ENCODE peak calls at places on chromosomes 6 and 20, in ten cellular contexts. S, J, A, V, L, W, Q, Z, R and F are unnamed samples.

GRCh38 chr6:57182017-57182432 is 9.9 kb downstream of the BAG2 start:
- DNase-seq in S (peak; percentile 94), J (no peak), A (no peak), V (no peak), L (no peak), W (peak; percentile 18), Q (no peak), Z (no peak), R (no peak), F (no peak)

GRCh38 chr20:36339646-36340592 is 33.8 kb downstream of the DLGAP4 start:
- DNase-seq in S (no peak), J (no peak), A (peak; percentile 12), V (no peak), L (no peak), W (no peak), Q (no peak), Z (peak; percentile 24), R (no peak), F (no peak)

GRCh38 chr20:52494244-52494643 is 302.7 kb upstream of the ZFP64 start:
- DNase-seq in S (peak; percentile 77), J (peak; percentile 28), A (no peak), V (no peak), L (peak; percentile 46), W (peak; percentile 55), Q (no peak), Z (peak; percentile 92), R (peak; percentile 86), F (peak; percentile 91)

GRCh38 chr6:14664616-14665315 is 547.2 kb downstream of the CD83 start:
- DNase-seq in S (no peak), J (no peak), A (no peak), V (no peak), L (no peak), W (no peak), Q (no peak), Z (no peak), R (no peak), F (no peak)

GRCh38 chr20:41563087-41563486 is 55.1 kb downstream of the CHD6 start:
- DNase-seq in S (no peak), J (no peak), A (no peak), V (no peak), L (no peak), W (peak; percentile 18), Q (no peak), Z (no peak), R (no peak), F (no peak)

GRCh38 chr20:62296724-62297448 is 5.9 kb upstream of the ADRM1 start:
- DNase-seq in S (no peak), J (no peak), A (no peak), V (no peak), L (no peak), W (no peak), Q (no peak), Z (no peak), R (no peak), F (no peak)

GRCh38 chr20:1160991-1161390 is 23.8 kb downstream of the TMEM74B start:
- DNase-seq in S (no peak), J (no peak), A (no peak), V (no peak), L (no peak), W (no peak), Q (no peak), Z (no peak), R (no peak), F (no peak)

GRCh38 chr6:88614306-88614877 is 349.0 kb downstream of the RNGTT start:
- DNase-seq in S (no peak), J (no peak), A (no peak), V (no peak), L (no peak), W (no peak), Q (no peak), Z (no peak), R (no peak), F (no peak)

GRCh38 chr20:4099905-4100675 is 84.7 kb upstream of the RNF24 start:
- DNase-seq in S (no peak), J (no peak), A (no peak), V (no peak), L (no peak), W (no peak), Q (no peak), Z (peak; percentile 23), R (no peak), F (no peak)

GRCh38 chr20:44963325-44964215 is 2.7 kb upstream of the STK4 start:
- DNase-seq in S (no peak), J (no peak), A (no peak), V (no peak), L (no peak), W (no peak), Q (no peak), Z (no peak), R (no peak), F (no peak)

GRCh38 chr6:155352812-155353211 is 38.5 kb upstream of the TFB1M start:
- DNase-seq in S (peak; percentile 20), J (peak; percentile 42), A (no peak), V (no peak), L (no peak), W (peak; percentile 70), Q (no peak), Z (peak; percentile 73), R (peak; percentile 67), F (peak; percentile 66)

GRCh38 chr6:126266664-126267063 is 73.3 kb upstream of the CENPW start:
- DNase-seq in S (no peak), J (no peak), A (no peak), V (no peak), L (no peak), W (no peak), Q (no peak), Z (no peak), R (no peak), F (no peak)

GRCh38 chr20:49614338-49615050 is 46.6 kb upstream of the PTGIS start:
- DNase-seq in S (no peak), J (no peak), A (no peak), V (no peak), L (no peak), W (no peak), Q (no peak), Z (no peak), R (no peak), F (no peak)

GRCh38 chr20:57393321-57394086 is 2.3 kb downstream of the RBM38 start:
- DNase-seq in S (no peak), J (no peak), A (peak; percentile 43), V (no peak), L (no peak), W (no peak), Q (no peak), Z (no peak), R (no peak), F (no peak)

GRCh38 chr6:111683749-111684267 is 78.1 kb upstream of the TRAF3IP2 start:
- DNase-seq in S (peak; percentile 95), J (peak; percentile 87), A (no peak), V (no peak), L (no peak), W (peak; percentile 54), Q (no peak), Z (no peak), R (peak; percentile 98), F (peak; percentile 80)

GRCh38 chr6:133235219-133235618 is 5.9 kb upstream of the EYA4 start:
- DNase-seq in S (no peak), J (no peak), A (no peak), V (no peak), L (no peak), W (no peak), Q (no peak), Z (no peak), R (no peak), F (no peak)

GRCh38 chr6:33877982-33878381 is 74.2 kb upstream of the MLN start:
- DNase-seq in S (no peak), J (no peak), A (no peak), V (no peak), L (no peak), W (no peak), Q (no peak), Z (no peak), R (no peak), F (no peak)

GRCh38 chr20:38211200-38212097 is 46.4 kb upstream of the TGM2 start:
- DNase-seq in S (no peak), J (no peak), A (no peak), V (no peak), L (no peak), W (no peak), Q (no peak), Z (no peak), R (no peak), F (no peak)

GRCh38 chr6:20678831-20679352 is 144.6 kb downstream of the CDKAL1 start:
- DNase-seq in S (no peak), J (no peak), A (no peak), V (no peak), L (no peak), W (no peak), Q (no peak), Z (peak; percentile 12), R (no peak), F (no peak)

GRCh38 chr20:41476013-41476441 is 109.4 kb upstream of the EMILIN3 start:
- DNase-seq in S (peak; percentile 50), J (peak; percentile 33), A (no peak), V (no peak), L (no peak), W (peak; percentile 28), Q (no peak), Z (peak; percentile 48), R (peak; percentile 72), F (peak; percentile 74)

GRCh38 chr6:80541186-80541585 is 434.7 kb downstream of the BCKDHB start:
- DNase-seq in S (no peak), J (no peak), A (no peak), V (no peak), L (no peak), W (peak; percentile 58), Q (no peak), Z (peak; percentile 98), R (peak; percentile 65), F (peak; percentile 51)

GRCh38 chr6:439681-440167 is 48.2 kb downstream of the IRF4 start:
- DNase-seq in S (no peak), J (peak; percentile 57), A (no peak), V (no peak), L (no peak), W (no peak), Q (no peak), Z (no peak), R (no peak), F (no peak)